ENCODE peak calls at places on chromosomes 5 and 9, in six cellular contexts. One of them, this sample, is unnamed.
A peak's percentile ranks its signal among the peaks of the same experiment; 100 is the strongest.

GRCh38 chr9:656918-657583 is 184.4 kb upstream of the DMRT1 start:
- DNase-seq in NCI-H774: no peak
- DNase-seq in upper lobe of right lung: no peak
- DNase-seq in adrenal gland: no peak
- DNase-seq in EL: no peak
- DNase-seq in Kasumi-1: peak; percentile 29
- DNase-seq in this sample: no peak

GRCh38 chr9:36877239-36877638 is 156.8 kb downstream of the PAX5 start:
- DNase-seq in NCI-H774: no peak
- DNase-seq in upper lobe of right lung: peak; percentile 51
- DNase-seq in adrenal gland: no peak
- DNase-seq in EL: no peak
- DNase-seq in Kasumi-1: no peak
- DNase-seq in this sample: no peak

GRCh38 chr5:32713396-32714381 is 2.6 kb downstream of the NPR3 start:
- DNase-seq in NCI-H774: no peak
- DNase-seq in upper lobe of right lung: peak; percentile 72
- DNase-seq in adrenal gland: peak; percentile 36
- DNase-seq in EL: peak; percentile 68
- DNase-seq in Kasumi-1: peak; percentile 47
- DNase-seq in this sample: peak; percentile 52

GRCh38 chr5:114790403-114790792 is 379.3 kb downstream of the TRIM36 start:
- DNase-seq in NCI-H774: no peak
- DNase-seq in upper lobe of right lung: no peak
- DNase-seq in adrenal gland: no peak
- DNase-seq in EL: no peak
- DNase-seq in Kasumi-1: no peak
- DNase-seq in this sample: no peak

GRCh38 chr5:11076945-11077613 is 316.0 kb upstream of the DAP start:
- DNase-seq in NCI-H774: no peak
- DNase-seq in upper lobe of right lung: no peak
- DNase-seq in adrenal gland: no peak
- DNase-seq in EL: no peak
- DNase-seq in Kasumi-1: no peak
- DNase-seq in this sample: peak; percentile 90

GRCh38 chr5:109485030-109485429 is 75.3 kb upstream of the PJA2 start:
- DNase-seq in NCI-H774: peak; percentile 83
- DNase-seq in upper lobe of right lung: peak; percentile 76
- DNase-seq in adrenal gland: peak; percentile 83
- DNase-seq in EL: peak; percentile 7
- DNase-seq in Kasumi-1: no peak
- DNase-seq in this sample: peak; percentile 18

GRCh38 chr9:97906236-97906831 is 16.0 kb downstream of the TRMO start:
- DNase-seq in NCI-H774: no peak
- DNase-seq in upper lobe of right lung: peak; percentile 67
- DNase-seq in adrenal gland: peak; percentile 94
- DNase-seq in EL: no peak
- DNase-seq in Kasumi-1: peak; percentile 91
- DNase-seq in this sample: no peak

GRCh38 chr9:136296434-136297015 is 7.4 kb downstream of the CCDC187 start:
- DNase-seq in NCI-H774: no peak
- DNase-seq in upper lobe of right lung: no peak
- DNase-seq in adrenal gland: no peak
- DNase-seq in EL: no peak
- DNase-seq in Kasumi-1: no peak
- DNase-seq in this sample: peak; percentile 55

GRCh38 chr5:179817071-179817840 is 3.4 kb upstream of the SQSTM1 start:
- DNase-seq in NCI-H774: no peak
- DNase-seq in upper lobe of right lung: peak; percentile 74
- DNase-seq in adrenal gland: no peak
- DNase-seq in EL: no peak
- DNase-seq in Kasumi-1: no peak
- DNase-seq in this sample: no peak

GRCh38 chr9:132351404-132352050 is 3.3 kb downstream of the SETX start:
- DNase-seq in NCI-H774: no peak
- DNase-seq in upper lobe of right lung: no peak
- DNase-seq in adrenal gland: no peak
- DNase-seq in EL: no peak
- DNase-seq in Kasumi-1: no peak
- DNase-seq in this sample: no peak

GRCh38 chr9:17531642-17532254 is 47.1 kb upstream of the SH3GL2 start:
- DNase-seq in NCI-H774: no peak
- DNase-seq in upper lobe of right lung: no peak
- DNase-seq in adrenal gland: peak; percentile 58
- DNase-seq in EL: peak; percentile 53
- DNase-seq in Kasumi-1: peak; percentile 30
- DNase-seq in this sample: peak; percentile 54

GRCh38 chr9:68489636-68490035 is 51.0 kb downstream of the TMEM252 start:
- DNase-seq in NCI-H774: no peak
- DNase-seq in upper lobe of right lung: no peak
- DNase-seq in adrenal gland: no peak
- DNase-seq in EL: peak; percentile 53
- DNase-seq in Kasumi-1: no peak
- DNase-seq in this sample: peak; percentile 55

GRCh38 chr5:115165790-115166189 is 3.9 kb downstream of the TRIM36 start:
- DNase-seq in NCI-H774: no peak
- DNase-seq in upper lobe of right lung: no peak
- DNase-seq in adrenal gland: no peak
- DNase-seq in EL: no peak
- DNase-seq in Kasumi-1: no peak
- DNase-seq in this sample: no peak

GRCh38 chr5:180366303-180366702 is 13.2 kb upstream of the GFPT2 start:
- DNase-seq in NCI-H774: no peak
- DNase-seq in upper lobe of right lung: no peak
- DNase-seq in adrenal gland: no peak
- DNase-seq in EL: peak; percentile 29
- DNase-seq in Kasumi-1: no peak
- DNase-seq in this sample: no peak

GRCh38 chr5:122149691-122150090 is 20.3 kb downstream of the ZNF474 start:
- DNase-seq in NCI-H774: no peak
- DNase-seq in upper lobe of right lung: no peak
- DNase-seq in adrenal gland: no peak
- DNase-seq in EL: no peak
- DNase-seq in Kasumi-1: no peak
- DNase-seq in this sample: no peak

GRCh38 chr9:120362446-120362845 is 217.5 kb downstream of the CDK5RAP2 start:
- DNase-seq in NCI-H774: no peak
- DNase-seq in upper lobe of right lung: no peak
- DNase-seq in adrenal gland: peak; percentile 63
- DNase-seq in EL: peak; percentile 42
- DNase-seq in Kasumi-1: no peak
- DNase-seq in this sample: peak; percentile 76

GRCh38 chr9:94801242-94801641 is 74.7 kb downstream of the AOPEP start:
- DNase-seq in NCI-H774: no peak
- DNase-seq in upper lobe of right lung: no peak
- DNase-seq in adrenal gland: peak; percentile 35
- DNase-seq in EL: no peak
- DNase-seq in Kasumi-1: no peak
- DNase-seq in this sample: peak; percentile 79

GRCh38 chr5:142617416-142617815 is 68.5 kb downstream of the FGF1 start:
- DNase-seq in NCI-H774: no peak
- DNase-seq in upper lobe of right lung: no peak
- DNase-seq in adrenal gland: no peak
- DNase-seq in EL: no peak
- DNase-seq in Kasumi-1: no peak
- DNase-seq in this sample: no peak

GRCh38 chr9:97907632-97908031 is 14.7 kb downstream of the TRMO start:
- DNase-seq in NCI-H774: no peak
- DNase-seq in upper lobe of right lung: no peak
- DNase-seq in adrenal gland: no peak
- DNase-seq in EL: no peak
- DNase-seq in Kasumi-1: no peak
- DNase-seq in this sample: no peak

GRCh38 chr9:114282104-114282485 is 40.8 kb upstream of the ORM1 start:
- DNase-seq in NCI-H774: no peak
- DNase-seq in upper lobe of right lung: peak; percentile 51
- DNase-seq in adrenal gland: no peak
- DNase-seq in EL: no peak
- DNase-seq in Kasumi-1: no peak
- DNase-seq in this sample: no peak

GRCh38 chr9:89468271-89468960 is 29.5 kb downstream of the SEMA4D start:
- DNase-seq in NCI-H774: no peak
- DNase-seq in upper lobe of right lung: no peak
- DNase-seq in adrenal gland: no peak
- DNase-seq in EL: no peak
- DNase-seq in Kasumi-1: no peak
- DNase-seq in this sample: no peak

GRCh38 chr5:122756263-122756911 is 18.5 kb upstream of the SNX2 start:
- DNase-seq in NCI-H774: no peak
- DNase-seq in upper lobe of right lung: no peak
- DNase-seq in adrenal gland: no peak
- DNase-seq in EL: peak; percentile 74
- DNase-seq in Kasumi-1: peak; percentile 81
- DNase-seq in this sample: peak; percentile 61

GRCh38 chr5:74529101-74529500 is 111.4 kb downstream of the ENC1 start:
- DNase-seq in NCI-H774: no peak
- DNase-seq in upper lobe of right lung: no peak
- DNase-seq in adrenal gland: no peak
- DNase-seq in EL: no peak
- DNase-seq in Kasumi-1: no peak
- DNase-seq in this sample: no peak

GRCh38 chr5:109830955-109831502 is 141.3 kb downstream of the MAN2A1 start:
- DNase-seq in NCI-H774: no peak
- DNase-seq in upper lobe of right lung: no peak
- DNase-seq in adrenal gland: no peak
- DNase-seq in EL: peak; percentile 43
- DNase-seq in Kasumi-1: peak; percentile 5
- DNase-seq in this sample: peak; percentile 74

GRCh38 chr9:37732952-37733351 is 20.7 kb upstream of the TRMT10B start:
- DNase-seq in NCI-H774: no peak
- DNase-seq in upper lobe of right lung: no peak
- DNase-seq in adrenal gland: no peak
- DNase-seq in EL: no peak
- DNase-seq in Kasumi-1: no peak
- DNase-seq in this sample: no peak

This sample was measured in kidney tubule cell.